ENCODE peak calls at places on chromosomes 12 and 14, in four cellular contexts. K is HTR-8/SVneo, X is astrocyte of the cerebellum, N is left kidney. G is an unnamed sample.

GRCh38 chr12:59927041-59927440 is 331.2 kb downstream of the SLC16A7 start:
- DNase-seq in K (no peak), N (no peak), X (no peak), G (no peak)

GRCh38 chr12:39643052-39643451 is 23.4 kb upstream of the ABCD2 start:
- DNase-seq in K (no peak), X (no peak), N (no peak), G (no peak)

GRCh38 chr12:3885179-3886094 is 12.2 kb upstream of the PARP11 start:
- DNase-seq in N (peak; percentile 79), K (peak; percentile 49), X (peak; percentile 18), G (peak; percentile 55)

GRCh38 chr14:25756880-25757279 is 706.9 kb upstream of the STXBP6 start:
- DNase-seq in X (no peak), K (no peak), N (no peak), G (no peak)

GRCh38 chr12:32024884-32025599 is 65.8 kb downstream of the RESF1 start:
- DNase-seq in K (no peak), N (peak; percentile 19), X (no peak), G (no peak)

GRCh38 chr12:78441737-78442453 is 422.7 kb upstream of the SYT1 start:
- DNase-seq in X (no peak), K (no peak), N (no peak), G (no peak)

GRCh38 chr14:101196795-101197590 is 293.5 kb upstream of the RTL1 start:
- DNase-seq in X (no peak), K (no peak), N (no peak), G (no peak)

GRCh38 chr12:52261211-52261484 is 13.3 kb upstream of the KRT86 start:
- DNase-seq in N (no peak), K (no peak), X (no peak), G (no peak)

GRCh38 chr12:6206327-6206726 is 6.1 kb downstream of the CD9 start:
- DNase-seq in N (no peak), X (no peak), K (no peak), G (no peak)

GRCh38 chr14:99660794-99661193 is 15.9 kb downstream of the HHIPL1 start:
- DNase-seq in N (no peak), K (no peak), X (no peak), G (no peak)

GRCh38 chr14:76947078-76947837 is 81.2 kb downstream of the IRF2BPL start:
- DNase-seq in X (peak; percentile 83), K (peak; percentile 92), N (peak; percentile 96), G (peak; percentile 96)

GRCh38 chr14:79077096-79077495 is 906.9 kb downstream of the NRXN3 start:
- DNase-seq in K (no peak), N (no peak), X (no peak), G (no peak)

GRCh38 chr14:103915616-103916015 is 12.6 kb upstream of the TDRD9 start:
- DNase-seq in N (no peak), X (no peak), K (no peak), G (no peak)

GRCh38 chr12:13982010-13982409 is 608 bp upstream of the GRIN2B start:
- DNase-seq in K (no peak), X (no peak), N (peak; percentile 87), G (no peak)

GRCh38 chr12:92502417-92503028 is 200.3 kb upstream of the PLEKHG7 start:
- DNase-seq in N (peak; percentile 7), K (no peak), X (no peak), G (peak; percentile 11)

GRCh38 chr12:107660861-107661415 is 24.7 kb upstream of the PWP1 start:
- DNase-seq in X (no peak), K (no peak), N (no peak), G (no peak)

GRCh38 chr12:122057769-122058168 is 20.8 kb upstream of the MLXIP start:
- DNase-seq in N (no peak), K (no peak), X (no peak), G (no peak)

GRCh38 chr12:49624919-49625577 is 1.7 kb downstream of the PRPF40B start:
- DNase-seq in X (peak; percentile 27), N (no peak), K (no peak), G (no peak)

GRCh38 chr14:103281496-103282231 is 52.4 kb upstream of the EIF5 start:
- DNase-seq in X (peak; percentile 5), N (peak; percentile 95), K (peak; percentile 84), G (peak; percentile 13)

GRCh38 chr12:26319511-26319910 is 124.1 kb downstream of the SSPN start:
- DNase-seq in X (peak; percentile 90), N (no peak), K (peak; percentile 10), G (no peak)

GRCh38 chr14:93263416-93263815 is 56.4 kb downstream of the UBR7 start:
- DNase-seq in K (no peak), X (no peak), N (no peak), G (no peak)

GRCh38 chr12:124566181-124567034 is 1.0 kb downstream of the NCOR2 start:
- DNase-seq in X (no peak), N (peak; percentile 95), K (peak; percentile 90), G (peak; percentile 86)

GRCh38 chr14:99995700-99996356 is 69.4 kb upstream of the EVL start:
- DNase-seq in N (peak; percentile 49), X (no peak), K (peak; percentile 61), G (peak; percentile 58)

GRCh38 chr14:67951529-67952120 is 132.0 kb downstream of the RAD51B start:
- DNase-seq in X (no peak), N (no peak), K (no peak), G (no peak)

GRCh38 chr12:110345963-110346362 is 57.5 kb downstream of the ANAPC7 start:
- DNase-seq in X (no peak), K (no peak), N (no peak), G (no peak)

GRCh38 chr12:54265364-54265812 is 14.5 kb downstream of the CBX5 start:
- DNase-seq in K (no peak), X (no peak), N (no peak), G (no peak)

GRCh38 chr12:19066471-19067001 is 63.0 kb upstream of the PLEKHA5 start:
- DNase-seq in X (no peak), N (peak; percentile 53), K (no peak), G (no peak)

GRCh38 chr12:85695316-85695715 is 140.9 kb downstream of the RASSF9 start:
- DNase-seq in N (no peak), K (no peak), X (no peak), G (no peak)

GRCh38 chr14:67268456-67269115 is 27.4 kb downstream of the PALS1 start:
- DNase-seq in N (peak; percentile 40), X (no peak), K (no peak), G (no peak)

GRCh38 chr14:90088160-90088559 is 26.4 kb downstream of the KCNK13 start:
- DNase-seq in K (no peak), X (no peak), N (no peak), G (no peak)

GRCh38 chr12:106133136-106134087 is 5.3 kb downstream of the NUAK1 start:
- DNase-seq in K (no peak), N (peak; percentile 31), X (no peak), G (no peak)

GRCh38 chr14:44699391-44699790 is 192.3 kb upstream of the FSCB start:
- DNase-seq in K (no peak), X (no peak), N (no peak), G (no peak)

G was measured in midbrain.